ENCODE peak calls at places on chromosomes 5 and 9, in ten cellular contexts. One of them, this sample, is unnamed.

GRCh38 chr9:127667906-127668305 is 38.9 kb upstream of the CFAP157 start:
- DNase-seq in AG08395: no peak
- DNase-seq in H7: no peak
- DNase-seq in GDM1: no peak
- DNase-seq in neural progenitor cell: no peak
- DNase-seq in NCI-H82: no peak
- DNase-seq in AG09319: no peak
- DNase-seq in A549: no peak
- DNase-seq in GM20000: no peak
- DNase-seq in stimulated activated naive CD8-positive, alpha-beta T cell treated with anti-CD3 and anti-CD28 coated beads, Interleukin-15, amount 100 ng/mL, for 72 hours: no peak
- DNase-seq in this sample: no peak

GRCh38 chr9:77751341-77752091 is 103.4 kb upstream of the GNA14 start:
- DNase-seq in NCI-H82: peak; percentile 87
- DNase-seq in A549: peak; percentile 13
- DNase-seq in neural progenitor cell: peak; percentile 70
- DNase-seq in stimulated activated naive CD8-positive, alpha-beta T cell treated with anti-CD3 and anti-CD28 coated beads, Interleukin-15, amount 100 ng/mL, for 72 hours: peak; percentile 19
- DNase-seq in GDM1: peak; percentile 40
- DNase-seq in GM20000: peak; percentile 24
- DNase-seq in AG09319: peak; percentile 73
- DNase-seq in H7: peak; percentile 60
- DNase-seq in AG08395: peak; percentile 47
- DNase-seq in this sample: peak; percentile 41

GRCh38 chr9:116450378-116451139 is 236.5 kb upstream of the TRIM32 start:
- DNase-seq in stimulated activated naive CD8-positive, alpha-beta T cell treated with anti-CD3 and anti-CD28 coated beads, Interleukin-15, amount 100 ng/mL, for 72 hours: no peak
- DNase-seq in A549: no peak
- DNase-seq in GM20000: peak; percentile 27
- DNase-seq in AG08395: no peak
- DNase-seq in AG09319: peak; percentile 16
- DNase-seq in GDM1: no peak
- DNase-seq in NCI-H82: no peak
- DNase-seq in neural progenitor cell: no peak
- DNase-seq in H7: no peak
- DNase-seq in this sample: no peak

GRCh38 chr9:16082796-16083195 is 530.0 kb downstream of the CCDC171 start:
- DNase-seq in GM20000: no peak
- DNase-seq in stimulated activated naive CD8-positive, alpha-beta T cell treated with anti-CD3 and anti-CD28 coated beads, Interleukin-15, amount 100 ng/mL, for 72 hours: no peak
- DNase-seq in NCI-H82: no peak
- DNase-seq in GDM1: no peak
- DNase-seq in AG08395: no peak
- DNase-seq in A549: no peak
- DNase-seq in neural progenitor cell: no peak
- DNase-seq in H7: no peak
- DNase-seq in AG09319: no peak
- DNase-seq in this sample: no peak

GRCh38 chr9:109981091-109981490 is 201.1 kb downstream of the PALM2AKAP2 start:
- DNase-seq in H7: no peak
- DNase-seq in AG08395: no peak
- DNase-seq in NCI-H82: no peak
- DNase-seq in GDM1: no peak
- DNase-seq in stimulated activated naive CD8-positive, alpha-beta T cell treated with anti-CD3 and anti-CD28 coated beads, Interleukin-15, amount 100 ng/mL, for 72 hours: no peak
- DNase-seq in AG09319: no peak
- DNase-seq in neural progenitor cell: no peak
- DNase-seq in A549: no peak
- DNase-seq in GM20000: no peak
- DNase-seq in this sample: no peak

GRCh38 chr5:61624966-61625681 is 293.1 kb downstream of the ZSWIM6 start:
- DNase-seq in GM20000: no peak
- DNase-seq in neural progenitor cell: no peak
- DNase-seq in NCI-H82: no peak
- DNase-seq in GDM1: no peak
- DNase-seq in H7: peak; percentile 43
- DNase-seq in A549: no peak
- DNase-seq in AG09319: no peak
- DNase-seq in AG08395: no peak
- DNase-seq in stimulated activated naive CD8-positive, alpha-beta T cell treated with anti-CD3 and anti-CD28 coated beads, Interleukin-15, amount 100 ng/mL, for 72 hours: no peak
- DNase-seq in this sample: no peak

GRCh38 chr5:139700711-139701693 is 52.9 kb downstream of the CXXC5 start:
- DNase-seq in A549: no peak
- DNase-seq in AG09319: no peak
- DNase-seq in NCI-H82: peak; percentile 88
- DNase-seq in H7: peak; percentile 81
- DNase-seq in stimulated activated naive CD8-positive, alpha-beta T cell treated with anti-CD3 and anti-CD28 coated beads, Interleukin-15, amount 100 ng/mL, for 72 hours: no peak
- DNase-seq in GDM1: no peak
- DNase-seq in neural progenitor cell: peak; percentile 86
- DNase-seq in AG08395: no peak
- DNase-seq in GM20000: no peak
- DNase-seq in this sample: no peak

GRCh38 chr9:123825337-123825736 is 104.6 kb downstream of the DENND1A start:
- DNase-seq in GM20000: no peak
- DNase-seq in AG09319: no peak
- DNase-seq in A549: peak; percentile 11
- DNase-seq in stimulated activated naive CD8-positive, alpha-beta T cell treated with anti-CD3 and anti-CD28 coated beads, Interleukin-15, amount 100 ng/mL, for 72 hours: no peak
- DNase-seq in GDM1: no peak
- DNase-seq in neural progenitor cell: peak; percentile 18
- DNase-seq in H7: peak; percentile 14
- DNase-seq in AG08395: no peak
- DNase-seq in NCI-H82: peak; percentile 23
- DNase-seq in this sample: no peak

GRCh38 chr5:127011961-127012644 is 18.3 kb downstream of the MARCHF3 start:
- DNase-seq in NCI-H82: no peak
- DNase-seq in stimulated activated naive CD8-positive, alpha-beta T cell treated with anti-CD3 and anti-CD28 coated beads, Interleukin-15, amount 100 ng/mL, for 72 hours: no peak
- DNase-seq in AG08395: no peak
- DNase-seq in A549: no peak
- DNase-seq in GDM1: no peak
- DNase-seq in H7: no peak
- DNase-seq in AG09319: no peak
- DNase-seq in GM20000: peak; percentile 55
- DNase-seq in neural progenitor cell: no peak
- DNase-seq in this sample: no peak

GRCh38 chr5:54309751-54310432 is 481 bp downstream of the ARL15 start:
- DNase-seq in AG09319: no peak
- DNase-seq in H7: peak; percentile 71
- DNase-seq in AG08395: peak; percentile 27
- DNase-seq in A549: peak; percentile 40
- DNase-seq in GDM1: no peak
- DNase-seq in GM20000: peak; percentile 19
- DNase-seq in stimulated activated naive CD8-positive, alpha-beta T cell treated with anti-CD3 and anti-CD28 coated beads, Interleukin-15, amount 100 ng/mL, for 72 hours: no peak
- DNase-seq in neural progenitor cell: peak; percentile 45
- DNase-seq in NCI-H82: peak; percentile 50
- DNase-seq in this sample: peak; percentile 8

GRCh38 chr5:7673658-7674057 is 177.3 kb downstream of the CFAP90 start:
- DNase-seq in neural progenitor cell: no peak
- DNase-seq in NCI-H82: no peak
- DNase-seq in GM20000: no peak
- DNase-seq in stimulated activated naive CD8-positive, alpha-beta T cell treated with anti-CD3 and anti-CD28 coated beads, Interleukin-15, amount 100 ng/mL, for 72 hours: no peak
- DNase-seq in H7: no peak
- DNase-seq in GDM1: no peak
- DNase-seq in A549: no peak
- DNase-seq in AG08395: no peak
- DNase-seq in AG09319: no peak
- DNase-seq in this sample: no peak

GRCh38 chr9:13674926-13675637 is 395.6 kb upstream of the MPDZ start:
- DNase-seq in GM20000: no peak
- DNase-seq in stimulated activated naive CD8-positive, alpha-beta T cell treated with anti-CD3 and anti-CD28 coated beads, Interleukin-15, amount 100 ng/mL, for 72 hours: no peak
- DNase-seq in GDM1: no peak
- DNase-seq in NCI-H82: no peak
- DNase-seq in AG09319: no peak
- DNase-seq in A549: no peak
- DNase-seq in neural progenitor cell: no peak
- DNase-seq in AG08395: no peak
- DNase-seq in H7: no peak
- DNase-seq in this sample: no peak

GRCh38 chr9:8394341-8394740 is 594.8 kb upstream of the DMAC1 start:
- DNase-seq in H7: no peak
- DNase-seq in AG09319: no peak
- DNase-seq in A549: no peak
- DNase-seq in GDM1: no peak
- DNase-seq in GM20000: no peak
- DNase-seq in NCI-H82: no peak
- DNase-seq in stimulated activated naive CD8-positive, alpha-beta T cell treated with anti-CD3 and anti-CD28 coated beads, Interleukin-15, amount 100 ng/mL, for 72 hours: no peak
- DNase-seq in neural progenitor cell: no peak
- DNase-seq in AG08395: no peak
- DNase-seq in this sample: no peak

GRCh38 chr9:34655394-34655793 is 3.4 kb downstream of the IL11RA start:
- DNase-seq in GDM1: no peak
- DNase-seq in AG08395: no peak
- DNase-seq in neural progenitor cell: no peak
- DNase-seq in H7: peak; percentile 62
- DNase-seq in stimulated activated naive CD8-positive, alpha-beta T cell treated with anti-CD3 and anti-CD28 coated beads, Interleukin-15, amount 100 ng/mL, for 72 hours: no peak
- DNase-seq in GM20000: no peak
- DNase-seq in NCI-H82: no peak
- DNase-seq in AG09319: no peak
- DNase-seq in A549: no peak
- DNase-seq in this sample: no peak

GRCh38 chr5:134345996-134346395 is 21.0 kb downstream of the CDKL3 start:
- DNase-seq in GM20000: no peak
- DNase-seq in A549: no peak
- DNase-seq in GDM1: no peak
- DNase-seq in NCI-H82: no peak
- DNase-seq in stimulated activated naive CD8-positive, alpha-beta T cell treated with anti-CD3 and anti-CD28 coated beads, Interleukin-15, amount 100 ng/mL, for 72 hours: no peak
- DNase-seq in H7: no peak
- DNase-seq in neural progenitor cell: no peak
- DNase-seq in AG09319: no peak
- DNase-seq in AG08395: no peak
- DNase-seq in this sample: no peak

GRCh38 chr5:139131881-139132480 is 66.2 kb downstream of the SIL1 start:
- DNase-seq in AG08395: no peak
- DNase-seq in A549: no peak
- DNase-seq in stimulated activated naive CD8-positive, alpha-beta T cell treated with anti-CD3 and anti-CD28 coated beads, Interleukin-15, amount 100 ng/mL, for 72 hours: no peak
- DNase-seq in GDM1: peak; percentile 21
- DNase-seq in NCI-H82: peak; percentile 34
- DNase-seq in H7: no peak
- DNase-seq in AG09319: no peak
- DNase-seq in neural progenitor cell: no peak
- DNase-seq in GM20000: no peak
- DNase-seq in this sample: no peak

GRCh38 chr5:93611900-93612898 is 29.2 kb downstream of the NR2F1 start:
- DNase-seq in H7: peak; percentile 86
- DNase-seq in GM20000: no peak
- DNase-seq in AG09319: no peak
- DNase-seq in A549: no peak
- DNase-seq in neural progenitor cell: peak; percentile 81
- DNase-seq in AG08395: no peak
- DNase-seq in GDM1: no peak
- DNase-seq in NCI-H82: peak; percentile 45
- DNase-seq in stimulated activated naive CD8-positive, alpha-beta T cell treated with anti-CD3 and anti-CD28 coated beads, Interleukin-15, amount 100 ng/mL, for 72 hours: no peak
- DNase-seq in this sample: no peak

GRCh38 chr9:126117631-126118030 is 209.0 kb upstream of the MVB12B start:
- DNase-seq in NCI-H82: no peak
- DNase-seq in A549: no peak
- DNase-seq in stimulated activated naive CD8-positive, alpha-beta T cell treated with anti-CD3 and anti-CD28 coated beads, Interleukin-15, amount 100 ng/mL, for 72 hours: no peak
- DNase-seq in H7: no peak
- DNase-seq in AG08395: no peak
- DNase-seq in GDM1: no peak
- DNase-seq in AG09319: no peak
- DNase-seq in neural progenitor cell: no peak
- DNase-seq in GM20000: no peak
- DNase-seq in this sample: no peak

GRCh38 chr5:147547730-147548129 is 37.9 kb upstream of the DPYSL3 start:
- DNase-seq in NCI-H82: no peak
- DNase-seq in AG08395: peak; percentile 18
- DNase-seq in AG09319: no peak
- DNase-seq in A549: no peak
- DNase-seq in H7: no peak
- DNase-seq in GM20000: no peak
- DNase-seq in stimulated activated naive CD8-positive, alpha-beta T cell treated with anti-CD3 and anti-CD28 coated beads, Interleukin-15, amount 100 ng/mL, for 72 hours: no peak
- DNase-seq in neural progenitor cell: no peak
- DNase-seq in GDM1: no peak
- DNase-seq in this sample: no peak

GRCh38 chr9:87451149-87451548 is 46.5 kb upstream of the DAPK1 start:
- DNase-seq in GDM1: no peak
- DNase-seq in A549: no peak
- DNase-seq in stimulated activated naive CD8-positive, alpha-beta T cell treated with anti-CD3 and anti-CD28 coated beads, Interleukin-15, amount 100 ng/mL, for 72 hours: no peak
- DNase-seq in H7: no peak
- DNase-seq in GM20000: no peak
- DNase-seq in AG08395: no peak
- DNase-seq in AG09319: no peak
- DNase-seq in NCI-H82: no peak
- DNase-seq in neural progenitor cell: no peak
- DNase-seq in this sample: no peak